ENCODE peak calls at places on chromosomes 2 and 18, in six cellular contexts. F is GM04503, Q is iPS-NIHi11, U is adrenal gland, L is endothelial cell, K is NCI-H82. W is an unnamed sample.

GRCh38 chr2:75882530-75882929 is 171.8 kb upstream of the GCFC2 start:
- DNase-seq in F (no peak), L (no peak), K (no peak), Q (no peak), U (no peak), W (no peak)

GRCh38 chr2:20599001-20599600 is 51.8 kb downstream of the HS1BP3 start:
- DNase-seq in L (no peak), K (no peak), Q (no peak), U (peak; percentile 95), F (no peak), W (no peak)

GRCh38 chr18:21914739-21915319 is 174.2 kb downstream of the MIB1 start:
- DNase-seq in Q (peak; percentile 55), U (peak; percentile 58), L (peak; percentile 48), F (no peak), K (peak; percentile 70), W (no peak)

GRCh38 chr2:189933911-189934399 is 128.6 kb downstream of the MSTN start:
- DNase-seq in K (no peak), U (no peak), F (peak; percentile 84), L (no peak), Q (no peak), W (no peak)

GRCh38 chr2:118576109-118576855 is 271.2 kb downstream of the EN1 start:
- DNase-seq in Q (no peak), F (no peak), L (no peak), K (no peak), U (no peak), W (no peak)

GRCh38 chr2:8059255-8059654 is 622.6 kb upstream of the ID2 start:
- DNase-seq in F (no peak), U (no peak), Q (no peak), K (no peak), L (no peak), W (no peak)

GRCh38 chr2:237283136-237283928 is 130.6 kb downstream of the COL6A3 start:
- DNase-seq in F (no peak), L (no peak), Q (no peak), K (no peak), U (no peak), W (no peak)

GRCh38 chr18:34544930-34545329 is 165.2 kb upstream of the DTNA start:
- DNase-seq in Q (no peak), K (peak; percentile 12), L (no peak), F (no peak), U (no peak), W (no peak)

GRCh38 chr2:172623249-172623965 is 67.5 kb downstream of the PDK1 start:
- DNase-seq in F (peak; percentile 53), U (no peak), Q (no peak), L (no peak), K (no peak), W (no peak)

GRCh38 chr2:189698020-189698887 is 23.8 kb downstream of the ANKAR start:
- DNase-seq in Q (peak; percentile 69), F (no peak), L (no peak), U (peak; percentile 75), K (peak; percentile 52), W (peak; percentile 10)

GRCh38 chr2:181678033-181678586 is 2.2 kb downstream of the NEUROD1 start:
- DNase-seq in Q (peak; percentile 79), K (peak; percentile 88), F (no peak), L (peak; percentile 87), U (peak; percentile 61), W (peak; percentile 30)

GRCh38 chr2:216626168-216626874 is 6.9 kb upstream of the IGFBP2 start:
- DNase-seq in L (no peak), K (no peak), U (no peak), F (no peak), Q (no peak), W (no peak)

GRCh38 chr2:43136862-43137261 is 89.5 kb downstream of the ZFP36L2 start:
- DNase-seq in U (no peak), F (no peak), L (no peak), Q (no peak), K (no peak), W (peak; percentile 54)

GRCh38 chr2:162435676-162436075 is 91.7 kb downstream of the GCA start:
- DNase-seq in K (no peak), F (no peak), L (no peak), Q (no peak), U (no peak), W (no peak)

GRCh38 chr2:187475499-187476248 is 27.6 kb upstream of the CALCRL start:
- DNase-seq in Q (no peak), U (no peak), L (no peak), K (no peak), F (no peak), W (no peak)

GRCh38 chr2:68279691-68280090 is 27.4 kb upstream of the PPP3R1 start:
- DNase-seq in U (no peak), L (no peak), F (no peak), Q (no peak), K (no peak), W (no peak)

GRCh38 chr2:38095996-38096861 is 20.3 kb upstream of the CYP1B1 start:
- DNase-seq in K (peak; percentile 73), U (no peak), F (no peak), Q (peak; percentile 33), L (no peak), W (no peak)

GRCh38 chr2:74735544-74735943 is 81.5 kb downstream of the SEMA4F start:
- DNase-seq in F (no peak), Q (peak; percentile 43), U (no peak), K (peak; percentile 61), L (no peak), W (no peak)

GRCh38 chr2:112648081-112648480 is 2.3 kb downstream of the SLC20A1 start:
- DNase-seq in U (no peak), K (no peak), Q (no peak), F (no peak), L (no peak), W (no peak)

GRCh38 chr2:16031848-16032159 is 91.5 kb downstream of the MYCN start:
- DNase-seq in Q (no peak), F (no peak), K (no peak), L (no peak), U (no peak), W (no peak)

GRCh38 chr2:160657206-160657605 is 163.6 kb upstream of the RBMS1 start:
- DNase-seq in L (no peak), Q (no peak), K (peak; percentile 9), F (peak; percentile 27), U (no peak), W (no peak)

GRCh38 chr2:7927694-7928093 is 754.2 kb upstream of the ID2 start:
- DNase-seq in U (no peak), Q (no peak), L (no peak), K (no peak), F (peak; percentile 27), W (no peak)

GRCh38 chr2:8438996-8439395 is 242.9 kb upstream of the ID2 start:
- DNase-seq in L (no peak), F (no peak), K (no peak), U (peak; percentile 39), Q (no peak), W (no peak)

GRCh38 chr18:58209326-58209725 is 165.3 kb downstream of the NEDD4L start:
- DNase-seq in K (no peak), L (no peak), U (no peak), F (no peak), Q (no peak), W (no peak)

GRCh38 chr18:74622079-74622478 is 24.4 kb downstream of the ZNF407 start:
- DNase-seq in L (no peak), U (no peak), K (no peak), F (no peak), Q (no peak), W (no peak)

GRCh38 chr2:64695656-64696310 is 42.1 kb upstream of the SERTAD2 start:
- DNase-seq in Q (peak; percentile 34), K (no peak), F (no peak), U (no peak), L (no peak), W (no peak)

GRCh38 chr2:70714141-70714905 is 53.7 kb downstream of the ADD2 start:
- DNase-seq in K (peak; percentile 59), Q (no peak), U (peak; percentile 35), L (no peak), F (no peak), W (no peak)